ENCODE peak calls at places on chromosomes 11 and 22, in five cellular contexts. T is A549, Y is K562, Z is GM12878, U is endothelial cell of umbilical vein. S is an unnamed sample.

GRCh38 chr11:85755285-85755684 is 55.7 kb downstream of the SYTL2 start:
- DNase-seq in T (no peak), U (no peak), Y (no peak), Z (no peak), S (no peak)

GRCh38 chr11:16978021-16978370 is 36.2 kb downstream of the PLEKHA7 start:
- DNase-seq in Y (no peak), U (no peak), Z (no peak), T (no peak), S (no peak)

GRCh38 chr11:133951484-133952198 is 5.1 kb downstream of the IGSF9B start:
- DNase-seq in Y (no peak), Z (no peak), U (no peak), T (no peak), S (no peak)

GRCh38 chr11:123173040-123173855 is 21.8 kb downstream of the CLMP start:
- DNase-seq in Z (no peak), U (no peak), T (no peak), Y (no peak), S (peak)

GRCh38 chr11:74634537-74634936 is 42.2 kb downstream of the POLD3 start:
- DNase-seq in T (peak), Z (no peak), U (peak), Y (peak), S (peak)

GRCh38 chr11:44316388-44317240 is 6.7 kb upstream of the ALX4 start:
- DNase-seq in Y (peak), U (no peak), Z (no peak), T (no peak), S (peak)

GRCh38 chr11:20355221-20356219 is 8.0 kb upstream of the HTATIP2 start:
- DNase-seq in Z (no peak), U (peak), Y (peak), T (peak), S (peak)

GRCh38 chr11:8766043-8766992 is 83.7 kb downstream of the RPL27A start:
- DNase-seq in U (no peak), Y (no peak), T (no peak), Z (no peak), S (no peak)

GRCh38 chr11:61764606-61765260 is 12.3 kb downstream of the MYRF start:
- DNase-seq in T (no peak), U (no peak), Z (no peak), Y (peak), S (no peak)

GRCh38 chr22:30802202-30803166 is 107.8 kb downstream of the OSBP2 start:
- DNase-seq in Y (peak), U (peak), Z (no peak), T (peak), S (peak)
- TF ChIP-seq MYC in Y (peak), U (no peak), Z (no peak), T (peak), S (no peak)

GRCh38 chr11:18706330-18707243 is 8.0 kb downstream of the TMEM86A start:
- DNase-seq in T (no peak), Y (no peak), U (peak), Z (no peak), S (no peak)
- TF ChIP-seq POLR2A in T (no peak), Y (no peak), U (no peak), Z (no peak), S (no peak)

DNA sequence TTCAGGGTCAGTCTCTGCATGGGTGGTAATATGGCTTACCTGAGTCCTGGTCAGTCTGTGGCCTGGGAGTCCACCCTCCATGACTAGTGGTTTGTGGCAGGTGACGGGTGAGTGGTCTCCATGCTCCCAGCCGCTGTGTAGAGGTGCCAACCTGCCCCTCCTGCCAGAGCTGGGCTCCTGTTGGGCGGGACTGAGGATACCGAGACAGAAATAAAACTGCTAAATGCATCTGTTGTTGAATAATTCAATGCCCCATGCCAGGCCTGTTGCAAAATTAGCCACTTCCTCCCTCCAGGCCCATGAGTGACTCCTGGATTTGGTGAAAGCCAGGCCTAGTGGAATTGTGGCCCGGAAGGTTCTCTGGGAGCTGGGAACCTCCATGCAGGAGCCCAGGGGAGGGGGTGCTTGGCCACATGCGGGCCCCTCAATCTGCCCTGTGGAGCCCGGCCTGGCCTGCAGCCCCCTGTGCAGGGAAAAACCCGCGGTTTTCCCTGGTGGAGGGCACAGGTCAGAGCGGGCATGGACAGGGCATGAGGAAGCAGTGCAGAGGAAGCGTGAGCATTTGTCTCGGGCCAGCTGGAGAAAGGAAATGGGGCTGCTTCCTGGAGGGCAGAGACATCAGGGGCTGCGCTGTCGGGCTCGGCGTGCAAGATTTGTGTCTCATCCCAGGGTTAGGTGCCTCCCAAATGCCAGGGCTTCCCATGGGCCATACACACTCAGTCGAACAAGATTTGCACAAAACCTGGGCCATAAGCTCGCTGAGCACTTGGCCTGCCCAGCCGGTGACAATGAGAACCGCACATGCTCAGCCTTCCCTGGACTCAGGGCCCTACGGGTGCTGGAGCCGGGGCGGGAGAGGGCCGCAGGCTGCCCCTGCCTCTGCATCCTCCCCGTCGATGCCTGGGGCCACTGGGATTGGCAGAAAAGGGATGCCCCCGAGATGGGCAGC is 66.9 kb downstream of the KCNQ1 start:
- DNase-seq in Z (no peak), T (no peak), Y (peak), U (no peak), S (no peak)
- TF ChIP-seq CTCF in Z (no peak), T (no peak), Y (no peak), U (no peak), S (no peak)

GRCh38 chr11:25535462-25535861 is 796.5 kb upstream of the ANO3 start:
- DNase-seq in T (no peak), Z (no peak), U (no peak), Y (no peak), S (no peak)
- TF ChIP-seq MYC in T (no peak), Z (no peak), U (no peak), Y (no peak), S (no peak)

DNA sequence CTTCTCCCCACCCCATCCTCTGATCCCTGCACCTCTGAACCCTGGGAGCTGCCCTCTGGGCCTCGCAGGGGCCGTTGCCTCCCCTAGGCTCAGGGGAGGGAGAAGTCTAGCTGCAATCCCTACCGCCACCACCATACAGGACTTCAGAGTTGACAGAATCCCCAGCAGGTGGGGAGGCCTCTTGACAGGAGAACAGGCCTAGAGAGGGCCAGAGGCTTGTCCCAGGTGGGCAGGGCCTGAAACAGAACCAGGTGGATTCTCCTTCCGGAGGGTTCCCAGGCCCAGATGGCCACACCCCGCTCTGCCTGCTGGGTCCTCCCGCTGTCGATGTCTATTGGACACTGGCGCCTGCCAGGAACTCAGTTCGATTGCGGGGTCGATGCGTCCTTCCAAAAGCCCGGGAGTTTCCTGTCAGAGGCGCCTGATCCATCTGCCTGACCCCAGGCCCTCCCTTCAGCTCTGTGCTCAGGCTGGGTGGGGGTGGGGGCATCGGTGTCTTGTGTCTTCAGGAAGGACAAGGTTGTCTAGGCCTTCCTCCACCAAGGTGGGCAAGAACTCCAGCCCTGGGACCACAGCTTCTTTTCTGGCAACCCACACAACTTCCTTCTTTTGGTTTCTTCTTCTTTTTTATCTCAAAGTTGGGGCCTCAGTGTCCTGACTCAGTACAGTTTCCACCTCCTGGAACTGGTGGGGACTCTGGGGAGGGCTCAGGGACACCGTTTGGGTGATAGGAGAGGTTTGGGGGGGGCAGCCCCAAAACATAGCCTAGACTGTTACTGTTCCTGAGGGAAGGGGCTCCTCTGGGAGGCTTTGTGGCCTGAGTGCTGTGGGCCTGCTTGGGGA is 6.4 kb downstream of the STARD10 start:
- DNase-seq in U (no peak), Z (no peak), Y (peak), T (peak), S (peak)
- TF ChIP-seq POLR2A in U (no peak), Z (no peak), Y (peak), T (no peak), S (no peak)

GRCh38 chr22:38398609-38399401 is 56.2 kb downstream of the KCNJ4 start:
- DNase-seq in Y (peak), Z (no peak), T (no peak), U (peak), S (peak)
- TF ChIP-seq CTCF in Y (no peak), Z (no peak), T (no peak), U (no peak), S (no peak)

GRCh38 chr11:9823439-9823838 is 159.6 kb downstream of the SWAP70 start:
- DNase-seq in Z (no peak), Y (no peak), T (no peak), U (no peak), S (no peak)

GRCh38 chr11:9826390-9826789 is 162.5 kb downstream of the SWAP70 start:
- DNase-seq in Y (no peak), T (no peak), Z (no peak), U (no peak), S (no peak)

GRCh38 chr11:9825895-9826294 is 162.0 kb downstream of the SWAP70 start:
- DNase-seq in Z (no peak), U (no peak), Y (no peak), T (no peak), S (no peak)

GRCh38 chr11:9823887-9824385 is 160.1 kb downstream of the SWAP70 start:
- DNase-seq in Z (no peak), T (no peak), Y (no peak), U (no peak), S (no peak)

DNA sequence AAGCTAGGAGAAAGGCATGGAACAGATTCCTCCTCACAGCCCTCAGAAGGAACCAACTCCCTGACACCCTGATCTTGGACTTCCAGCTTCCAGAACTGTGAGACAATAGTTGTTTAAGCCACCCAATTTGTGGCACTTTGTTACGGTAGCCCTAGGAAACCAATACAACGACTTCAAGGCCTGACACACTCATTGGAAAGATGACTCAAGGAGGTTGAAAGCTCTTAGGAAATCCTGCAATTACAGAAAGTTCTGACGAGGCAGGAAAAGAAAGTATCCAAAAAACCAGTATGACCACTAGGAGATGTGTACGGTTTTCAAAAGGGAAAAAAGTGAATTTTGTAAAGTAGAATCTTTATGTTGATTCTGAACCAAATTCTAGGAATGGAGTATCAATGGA is 161.4 kb downstream of the SWAP70 start:
- DNase-seq in T (no peak), U (peak), Y (no peak), Z (no peak), S (no peak)
- TF ChIP-seq MYC in T (no peak), U (no peak), Y (no peak), Z (no peak), S (no peak)

DNA sequence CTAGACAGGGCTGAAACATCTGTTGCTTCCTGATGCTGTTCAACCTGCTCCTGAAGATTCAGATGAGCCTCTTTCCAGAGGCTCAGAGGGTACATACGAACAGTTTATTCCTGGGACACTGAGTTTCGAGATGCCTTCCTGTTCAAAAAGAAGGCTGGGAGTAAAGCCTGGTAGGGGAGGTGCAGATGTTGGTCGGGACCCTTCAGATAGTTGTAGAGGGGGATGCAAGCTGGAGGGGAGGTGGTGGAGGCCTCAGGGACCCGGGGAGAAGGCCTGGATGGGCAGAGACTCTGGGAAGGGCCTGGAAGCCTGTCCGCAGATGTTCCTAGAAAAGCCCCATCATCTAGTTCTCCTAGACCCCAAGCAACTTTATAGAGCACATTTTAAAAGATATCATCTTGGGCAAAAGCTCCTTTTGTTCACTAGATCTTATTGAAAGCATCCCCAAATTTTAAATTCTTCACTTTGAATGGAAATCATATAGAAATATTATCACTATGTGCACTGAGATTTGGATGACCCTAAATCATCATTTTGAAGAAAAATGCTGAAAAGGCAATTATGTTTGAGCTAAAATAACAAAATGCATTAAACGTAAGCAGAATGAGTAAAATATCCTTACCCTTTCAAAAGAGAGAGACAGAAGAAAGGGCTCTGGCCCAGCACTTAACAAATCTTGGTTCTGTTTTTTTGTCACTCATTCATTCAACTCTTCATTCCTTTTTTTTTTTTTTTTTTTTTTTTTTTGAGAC is 41.2 kb downstream of the RTL6 start:
- DNase-seq in Y (no peak), T (no peak), U (no peak), Z (no peak), S (no peak)
- TF ChIP-seq POLR2A in Y (no peak), T (no peak), U (no peak), Z (no peak), S (no peak)

S was measured in NB4.